ENCODE peak calls at places on chromosomes 6 and 20, in four cellular contexts. F, M, L and W are unnamed samples.

GRCh38 chr6:82589509-82590206 is 226.0 kb downstream of the TPBG start:
- DNase-seq in F (no peak), M (peak), L (no peak), W (no peak)

GRCh38 chr6:14147891-14148290 is 30.3 kb downstream of the CD83 start:
- DNase-seq in F (no peak), M (no peak), L (no peak), W (no peak)

GRCh38 chr20:22385602-22386299 is 198.6 kb downstream of the FOXA2 start:
- DNase-seq in F (no peak), M (peak), L (peak), W (no peak)

GRCh38 chr20:23255658-23256385 is 94.8 kb upstream of the NXT1 start:
- DNase-seq in F (no peak), M (no peak), L (no peak), W (no peak)

GRCh38 chr6:138972226-138972665 is 15.8 kb downstream of the REPS1 start:
- DNase-seq in F (no peak), M (no peak), L (no peak), W (no peak)

GRCh38 chr6:165952514-165952913 is 215.1 kb downstream of the TBXT start:
- DNase-seq in F (no peak), M (no peak), L (no peak), W (no peak)

GRCh38 chr6:35363293-35363750 is 21.0 kb downstream of the PPARD start:
- DNase-seq in F (no peak), M (peak), L (no peak), W (no peak)

GRCh38 chr6:138372711-138373463 is 4.8 kb upstream of the SMIM28 start:
- DNase-seq in F (no peak), M (no peak), L (no peak), W (no peak)

GRCh38 chr6:79180082-79180481 is 54.4 kb downstream of the HMGN3 start:
- DNase-seq in F (no peak), M (peak), L (no peak), W (no peak)

GRCh38 chr6:134373282-134373922 is 55.5 kb upstream of the SGK1 start:
- DNase-seq in F (peak), M (no peak), L (peak), W (no peak)